ENCODE peak calls at places on chromosomes 11 and 22, in seven cellular contexts. E is H1, C is HCT116, K is SK-N-SH, D is K562, Y is GM12878, N is HepG2. G is an unnamed sample. For H3K4me1, the result is how much of the 10 kb centered on the place peaks cover.

GRCh38 chr11:1574256-1575242 is 2.5 kb upstream of the DUSP8 start:
- DNase-seq in E (no peak), C (no peak), K (peak), D (peak), Y (no peak), N (no peak), G (no peak)

GRCh38 chr22:38462960-38463784 is 4.7 kb upstream of the KDELR3 start:
- DNase-seq in E (no peak), C (no peak), K (no peak), D (peak), Y (no peak), N (peak), G (no peak)

GRCh38 chr11:117934526-117935307 is 5.5 kb upstream of the TMPRSS13 start:
- DNase-seq in E (no peak), C (no peak), K (no peak), D (no peak), Y (no peak), N (no peak), G (no peak)

GRCh38 chr11:75311858-75312288 is 39.6 kb downstream of the ARRB1 start:
- DNase-seq in E (no peak), C (no peak), K (peak), D (no peak), Y (no peak), N (no peak), G (no peak)

GRCh38 chr22:33717694-33718396 is 202.4 kb downstream of the LARGE1 start:
- DNase-seq in E (no peak), C (no peak), K (no peak), D (no peak), Y (no peak), N (no peak), G (no peak)

GRCh38 chr11:113647856-113648255 is 58.3 kb downstream of the TMPRSS5 start:
- DNase-seq in E (no peak), C (no peak), K (no peak), D (no peak), Y (no peak), N (no peak), G (no peak)

GRCh38 chr22:19705181-19705934 is 8.9 kb upstream of the SEPTIN5 start:
- DNase-seq in E (peak), C (no peak), K (no peak), D (peak), Y (no peak), N (no peak), G (peak)

GRCh38 chr11:119793335-119793984 is 64.5 kb upstream of the NECTIN1 start:
- DNase-seq in E (no peak), C (no peak), K (no peak), D (no peak), Y (no peak), N (no peak), G (no peak)

GRCh38 chr11:125244166-125244565 is 79.6 kb downstream of the PKNOX2 start:
- DNase-seq in E (no peak), C (no peak), K (no peak), D (no peak), Y (no peak), N (no peak), G (no peak)

GRCh38 chr11:119144825-119145476 is 3.9 kb upstream of the ABCG4 start:
- DNase-seq in E (no peak), C (peak), K (peak), D (peak), Y (no peak), N (peak), G (peak)

GRCh38 chr11:70709596-70709995 is 311.3 kb downstream of the CTTN start:
- DNase-seq in E (no peak), C (no peak), K (no peak), D (no peak), Y (no peak), N (no peak), G (no peak)

GRCh38 chr11:9203715-9204311 is 61.3 kb downstream of the DENND5A start:
- DNase-seq in E (no peak), C (no peak), K (peak), D (no peak), Y (no peak), N (peak), G (no peak)

GRCh38 chr22:40583058-40583741 is 53.3 kb downstream of the MRTFA start:
- DNase-seq in E (no peak), C (no peak), K (no peak), D (no peak), Y (no peak), N (no peak), G (no peak)

GRCh38 chr22:33803883-33804282 is 116.4 kb downstream of the LARGE1 start:
- DNase-seq in E (no peak), C (no peak), K (no peak), D (no peak), Y (no peak), N (no peak), G (no peak)

GRCh38 chr11:121478226-121478894 is 25.6 kb upstream of the SORL1-AS1 start:
- DNase-seq in E (no peak), C (no peak), K (no peak), D (no peak), Y (no peak), N (no peak), G (no peak)

GRCh38 chr11:124892750-124893454 is 4.8 kb downstream of the ROBO4 start:
- DNase-seq in E (no peak), C (no peak), K (peak), D (no peak), Y (no peak), N (no peak), G (no peak)

GRCh38 chr11:121536116-121536515 is 83.3 kb upstream of the SORL1-AS1 start:
- DNase-seq in E (no peak), C (no peak), K (no peak), D (no peak), Y (no peak), N (no peak), G (no peak)

GRCh38 chr22:38966942-38967341 is 9.5 kb downstream of the APOBEC3A start:
- DNase-seq in E (no peak), C (no peak), K (no peak), D (no peak), Y (no peak), N (no peak), G (no peak)

GRCh38 chr11:96447208-96447607 is 57.4 kb downstream of the JRKL start:
- DNase-seq in E (no peak), C (no peak), K (no peak), D (no peak), Y (no peak), N (no peak), G (no peak)

GRCh38 chr11:119319702-119320592 is 3.0 kb upstream of the MCAM start:
- DNase-seq in E (no peak), C (no peak), K (no peak), D (peak), Y (no peak), N (no peak), G (no peak)

GRCh38 chr22:21865041-21865440 is 2.4 kb downstream of the MAPK1 start:
- DNase-seq in E (no peak), C (no peak), K (peak), D (no peak), Y (no peak), N (no peak), G (no peak)

GRCh38 chr11:33445761-33446161 is 188.6 kb downstream of the HIPK3 start:
- DNase-seq in E (no peak), C (no peak), K (no peak), D (no peak), Y (no peak), N (peak), G (no peak)

GRCh38 chr22:32801436-32802290 is at the start of gene TIMP3:
- DNase-seq in E (peak), C (no peak), K (peak), D (peak), Y (no peak), N (no peak), G (no peak)

GRCh38 chr11:2559527-2560311 is 114.9 kb downstream of the KCNQ1 start:
- DNase-seq in E (no peak), C (no peak), K (no peak), D (no peak), Y (no peak), N (no peak), G (no peak)

GRCh38 chr11:69922015-69922595 is 102.9 kb upstream of the FGF3 start:
- DNase-seq in E (no peak), C (no peak), K (no peak), D (no peak), Y (no peak), N (no peak), G (no peak)

GRCh38 chr11:13343931-13344717 is 66.5 kb downstream of the BMAL1 start:
- DNase-seq in E (no peak), C (no peak), K (peak), D (peak), Y (no peak), N (peak), G (peak)
- H3K4me3 ChIP-seq in E (no peak), C (no peak), K (no peak), D (no peak), Y (no peak), N (no peak), G (no peak)

GRCh38 chr22:18057568-18058209 is 20.1 kb upstream of the PEX26 start:
- DNase-seq in E (no peak), C (peak), K (no peak), D (no peak), Y (peak), N (peak), G (no peak)

GRCh38 chr22:18058770-18059169 is 19.0 kb upstream of the PEX26 start:
- DNase-seq in E (no peak), C (no peak), K (no peak), D (no peak), Y (no peak), N (no peak), G (no peak)

GRCh38 chr22:18055619-18056160 is 22.1 kb upstream of the PEX26 start:
- DNase-seq in E (no peak), C (no peak), K (no peak), D (no peak), Y (no peak), N (no peak), G (no peak)

GRCh38 chr22:18056802-18057474 is 20.9 kb upstream of the PEX26 start:
- DNase-seq in E (no peak), C (no peak), K (no peak), D (no peak), Y (peak), N (no peak), G (no peak)

GRCh38 chr22:18056161-18056666 is 21.6 kb upstream of the PEX26 start:
- DNase-seq in E (no peak), C (no peak), K (peak), D (no peak), Y (no peak), N (peak), G (no peak)
- TF ChIP-seq YY1 in E (no peak), C (no peak), K (peak), D (no peak), Y (no peak), N (no peak), G (no peak)

DNA sequence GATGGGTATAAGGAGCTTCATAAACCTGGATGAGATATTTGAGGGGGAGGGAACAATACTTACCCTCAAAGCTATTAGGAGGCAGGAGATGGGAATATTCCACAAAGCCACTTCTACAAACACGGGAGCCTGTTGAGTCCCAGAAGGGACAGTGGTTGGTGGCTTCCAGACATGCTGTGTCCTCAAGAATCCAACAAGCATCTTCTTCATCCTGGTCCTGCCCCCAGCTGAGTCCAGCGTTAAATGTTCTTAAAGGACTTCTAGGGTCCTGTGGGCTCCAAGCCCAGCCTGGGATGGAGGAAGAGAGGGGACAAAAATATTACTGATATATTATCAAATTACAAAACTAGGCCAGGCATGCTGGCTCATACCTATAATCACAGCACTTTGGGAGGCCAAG is 2.3 kb downstream of the CSKMT start:
- DNase-seq in E (no peak), C (no peak), K (no peak), D (no peak), Y (no peak), N (no peak), G (no peak)
- H3K4me1 ChIP-seq in E (under half), C (half or more), K (under half), D (under half), Y (under half), N (half or more), G (under half)

GRCh38 chr11:46333129-46333947 is 13.9 kb upstream of the DGKZ start:
- DNase-seq in E (no peak), C (no peak), K (peak), D (no peak), Y (no peak), N (no peak), G (no peak)
- H3K4me3 ChIP-seq in E (peak), C (no peak), K (peak), D (no peak), Y (peak), N (peak), G (peak)